ENCODE peak calls at places on chromosomes 6 and 20, in seven cellular contexts. One of them, this sample, is unnamed.

GRCh38 chr6:72619883-72620696 is 1.8 kb upstream of the KCNQ5 start:
- DNase-seq in stimulated activated CD4-positive, alpha-beta T cell treated with anti-CD3 and anti-CD28 coated beads, TNF-alpha, amount 100 ng/mL, for 1 hour: peak; percentile 26
- DNase-seq in renal cortical epithelial cell: peak; percentile 30
- DNase-seq in WTC11: peak; percentile 36
- DNase-seq in activated CD4-positive, alpha-beta T cell treated with anti-CD3 and anti-CD28 coated beads, Interleukin-2, amount 50 U/mL, for 48 hours: peak; percentile 79
- DNase-seq in NAMALWA: peak; percentile 77
- DNase-seq in PC-3: no peak
- DNase-seq in this sample: no peak

GRCh38 chr20:5267092-5267491 is 49.7 kb downstream of the PROKR2 start:
- DNase-seq in WTC11: no peak
- DNase-seq in renal cortical epithelial cell: no peak
- DNase-seq in stimulated activated CD4-positive, alpha-beta T cell treated with anti-CD3 and anti-CD28 coated beads, TNF-alpha, amount 100 ng/mL, for 1 hour: no peak
- DNase-seq in NAMALWA: no peak
- DNase-seq in activated CD4-positive, alpha-beta T cell treated with anti-CD3 and anti-CD28 coated beads, Interleukin-2, amount 50 U/mL, for 48 hours: no peak
- DNase-seq in PC-3: no peak
- DNase-seq in this sample: no peak

GRCh38 chr20:54475334-54476287 is at the start of gene DOK5:
- DNase-seq in WTC11: peak; percentile 52
- DNase-seq in NAMALWA: no peak
- DNase-seq in PC-3: no peak
- DNase-seq in activated CD4-positive, alpha-beta T cell treated with anti-CD3 and anti-CD28 coated beads, Interleukin-2, amount 50 U/mL, for 48 hours: no peak
- DNase-seq in renal cortical epithelial cell: no peak
- DNase-seq in stimulated activated CD4-positive, alpha-beta T cell treated with anti-CD3 and anti-CD28 coated beads, TNF-alpha, amount 100 ng/mL, for 1 hour: no peak
- DNase-seq in this sample: no peak

GRCh38 chr6:28215425-28215824 is 9.7 kb upstream of the ZSCAN9 start:
- DNase-seq in WTC11: no peak
- DNase-seq in renal cortical epithelial cell: peak; percentile 18
- DNase-seq in stimulated activated CD4-positive, alpha-beta T cell treated with anti-CD3 and anti-CD28 coated beads, TNF-alpha, amount 100 ng/mL, for 1 hour: no peak
- DNase-seq in activated CD4-positive, alpha-beta T cell treated with anti-CD3 and anti-CD28 coated beads, Interleukin-2, amount 50 U/mL, for 48 hours: no peak
- DNase-seq in NAMALWA: no peak
- DNase-seq in PC-3: no peak
- DNase-seq in this sample: no peak

GRCh38 chr6:170036916-170037315 is 254.0 kb downstream of the DLL1 start:
- DNase-seq in renal cortical epithelial cell: no peak
- DNase-seq in PC-3: no peak
- DNase-seq in NAMALWA: no peak
- DNase-seq in WTC11: no peak
- DNase-seq in activated CD4-positive, alpha-beta T cell treated with anti-CD3 and anti-CD28 coated beads, Interleukin-2, amount 50 U/mL, for 48 hours: no peak
- DNase-seq in stimulated activated CD4-positive, alpha-beta T cell treated with anti-CD3 and anti-CD28 coated beads, TNF-alpha, amount 100 ng/mL, for 1 hour: no peak
- DNase-seq in this sample: no peak

GRCh38 chr20:21505161-21505809 is 8.6 kb downstream of the NKX2-2 start:
- DNase-seq in WTC11: peak; percentile 94
- DNase-seq in renal cortical epithelial cell: no peak
- DNase-seq in NAMALWA: peak; percentile 60
- DNase-seq in stimulated activated CD4-positive, alpha-beta T cell treated with anti-CD3 and anti-CD28 coated beads, TNF-alpha, amount 100 ng/mL, for 1 hour: peak; percentile 36
- DNase-seq in PC-3: peak; percentile 74
- DNase-seq in activated CD4-positive, alpha-beta T cell treated with anti-CD3 and anti-CD28 coated beads, Interleukin-2, amount 50 U/mL, for 48 hours: peak; percentile 90
- DNase-seq in this sample: peak; percentile 5

GRCh38 chr20:61120595-61121515 is 131.2 kb upstream of the CDH4 start:
- DNase-seq in activated CD4-positive, alpha-beta T cell treated with anti-CD3 and anti-CD28 coated beads, Interleukin-2, amount 50 U/mL, for 48 hours: peak; percentile 26
- DNase-seq in WTC11: peak; percentile 61
- DNase-seq in NAMALWA: peak; percentile 73
- DNase-seq in stimulated activated CD4-positive, alpha-beta T cell treated with anti-CD3 and anti-CD28 coated beads, TNF-alpha, amount 100 ng/mL, for 1 hour: no peak
- DNase-seq in PC-3: peak; percentile 35
- DNase-seq in renal cortical epithelial cell: peak; percentile 75
- DNase-seq in this sample: no peak

GRCh38 chr6:107173779-107174178 is 58.5 kb upstream of the BEND3 start:
- DNase-seq in NAMALWA: no peak
- DNase-seq in WTC11: no peak
- DNase-seq in activated CD4-positive, alpha-beta T cell treated with anti-CD3 and anti-CD28 coated beads, Interleukin-2, amount 50 U/mL, for 48 hours: no peak
- DNase-seq in renal cortical epithelial cell: no peak
- DNase-seq in PC-3: peak; percentile 11
- DNase-seq in stimulated activated CD4-positive, alpha-beta T cell treated with anti-CD3 and anti-CD28 coated beads, TNF-alpha, amount 100 ng/mL, for 1 hour: no peak
- DNase-seq in this sample: no peak

GRCh38 chr6:105746539-105746938 is 339.6 kb upstream of the PRDM1 start:
- DNase-seq in NAMALWA: no peak
- DNase-seq in renal cortical epithelial cell: no peak
- DNase-seq in stimulated activated CD4-positive, alpha-beta T cell treated with anti-CD3 and anti-CD28 coated beads, TNF-alpha, amount 100 ng/mL, for 1 hour: no peak
- DNase-seq in WTC11: no peak
- DNase-seq in PC-3: no peak
- DNase-seq in activated CD4-positive, alpha-beta T cell treated with anti-CD3 and anti-CD28 coated beads, Interleukin-2, amount 50 U/mL, for 48 hours: no peak
- DNase-seq in this sample: no peak